ENCODE peak calls at places on chromosomes 3 and 15, in five cellular contexts. S, U, A, T and D are unnamed samples.

GRCh38 chr3:121914081-121914998 is 20.1 kb downstream of the SLC15A2 start:
- DNase-seq in T (no peak), A (no peak), S (no peak), U (no peak), D (peak; percentile 38)

GRCh38 chr15:74400915-74401757 is 32.6 kb downstream of the SEMA7A start:
- DNase-seq in A (no peak), S (no peak), T (no peak), U (no peak), D (no peak)

GRCh38 chr3:96865605-96866004 is 51.2 kb downstream of the EPHA6 start:
- DNase-seq in T (no peak), S (no peak), U (no peak), A (no peak), D (no peak)

GRCh38 chr3:88767746-88768145 is 339.7 kb upstream of the EPHA3 start:
- DNase-seq in T (no peak), S (no peak), A (no peak), U (no peak), D (no peak)

GRCh38 chr3:10514407-10515069 is 9.2 kb upstream of the ATP2B2 start:
- DNase-seq in S (no peak), T (no peak), A (no peak), U (no peak), D (no peak)

GRCh38 chr3:187989458-187990153 is 164.4 kb upstream of the LPP start:
- DNase-seq in S (no peak), U (no peak), T (no peak), A (no peak), D (no peak)

GRCh38 chr3:190629088-190629487 is 115.2 kb downstream of the IL1RAP start:
- DNase-seq in T (no peak), U (no peak), A (no peak), S (no peak), D (no peak)

GRCh38 chr15:62845239-62846126 is 197.1 kb upstream of the TPM1 start:
- DNase-seq in T (no peak), U (no peak), A (no peak), S (no peak), D (peak; percentile 29)

GRCh38 chr15:70495988-70496387 is 267.4 kb downstream of the UACA start:
- DNase-seq in U (no peak), T (no peak), A (no peak), S (no peak), D (no peak)

GRCh38 chr15:78752492-78753358 is 58.5 kb downstream of the ADAMTS7 start:
- DNase-seq in U (no peak), T (no peak), A (peak; percentile 25), S (no peak), D (no peak)

GRCh38 chr3:114846779-114847178 is 300.3 kb downstream of the ZBTB20 start:
- DNase-seq in A (no peak), S (no peak), T (no peak), U (no peak), D (no peak)

GRCh38 chr15:73685981-73686380 is 1.8 kb downstream of the CD276 start:
- DNase-seq in S (no peak), A (no peak), U (no peak), T (no peak), D (peak; percentile 19)

GRCh38 chr3:172313671-172314070 is 134.6 kb downstream of the GHSR start:
- DNase-seq in S (no peak), U (no peak), T (no peak), A (no peak), D (no peak)

GRCh38 chr15:87089551-87089950 is 1009.9 kb downstream of the AGBL1 start:
- DNase-seq in S (no peak), A (no peak), T (no peak), U (no peak), D (no peak)

GRCh38 chr3:164479406-164479805 is 598.9 kb downstream of the SI start:
- DNase-seq in S (no peak), T (no peak), U (no peak), A (no peak), D (no peak)

GRCh38 chr3:164479978-164480377 is 598.3 kb downstream of the SI start:
- DNase-seq in U (no peak), T (no peak), S (no peak), A (no peak), D (no peak)

GRCh38 chr3:164476631-164477030 is 601.7 kb downstream of the SI start:
- DNase-seq in A (no peak), S (no peak), T (no peak), U (no peak), D (no peak)

GRCh38 chr3:164477403-164477802 is 600.9 kb downstream of the SI start:
- DNase-seq in S (no peak), A (no peak), T (no peak), U (no peak), D (no peak)

GRCh38 chr3:164478323-164478722 is 600.0 kb downstream of the SI start:
- DNase-seq in A (no peak), U (no peak), T (no peak), S (no peak), D (no peak)
- TF ChIP-seq CTCF in A (no peak), U (no peak), T (no peak), S (no peak), D (no peak)

GRCh38 chr3:84772841-84773240 is 185.9 kb upstream of the CADM2 start:
- DNase-seq in U (no peak), S (no peak), A (no peak), T (no peak), D (peak; percentile 11)
- TF ChIP-seq CTCF in U (no peak), S (no peak), A (no peak), T (no peak), D (peak; percentile 20)

GRCh38 chr3:140686948-140687347 is 9.1 kb downstream of the TRIM42 start:
- DNase-seq in U (no peak), A (no peak), S (no peak), T (no peak), D (no peak)
- TF ChIP-seq CTCF in U (no peak), A (no peak), S (no peak), T (no peak), D (no peak)

GRCh38 chr3:38165722-38166387 is 518 bp downstream of the OXSR1 start:
- DNase-seq in S (no peak), T (peak; percentile 50), A (peak; percentile 76), U (no peak), D (peak; percentile 56)

GRCh38 chr3:38164136-38164965 is 986 bp upstream of the OXSR1 start:
- DNase-seq in U (peak; percentile 32), T (no peak), S (no peak), A (no peak), D (no peak)

GRCh38 chr3:38164966-38165721 is at the start of gene OXSR1:
- DNase-seq in A (peak; percentile 100), U (peak; percentile 98), S (peak; percentile 99), T (peak; percentile 87), D (peak; percentile 100)

GRCh38 chr3:38158472-38158871 is 6.9 kb upstream of the OXSR1 start:
- DNase-seq in U (no peak), T (no peak), A (no peak), S (no peak), D (no peak)

DNA sequence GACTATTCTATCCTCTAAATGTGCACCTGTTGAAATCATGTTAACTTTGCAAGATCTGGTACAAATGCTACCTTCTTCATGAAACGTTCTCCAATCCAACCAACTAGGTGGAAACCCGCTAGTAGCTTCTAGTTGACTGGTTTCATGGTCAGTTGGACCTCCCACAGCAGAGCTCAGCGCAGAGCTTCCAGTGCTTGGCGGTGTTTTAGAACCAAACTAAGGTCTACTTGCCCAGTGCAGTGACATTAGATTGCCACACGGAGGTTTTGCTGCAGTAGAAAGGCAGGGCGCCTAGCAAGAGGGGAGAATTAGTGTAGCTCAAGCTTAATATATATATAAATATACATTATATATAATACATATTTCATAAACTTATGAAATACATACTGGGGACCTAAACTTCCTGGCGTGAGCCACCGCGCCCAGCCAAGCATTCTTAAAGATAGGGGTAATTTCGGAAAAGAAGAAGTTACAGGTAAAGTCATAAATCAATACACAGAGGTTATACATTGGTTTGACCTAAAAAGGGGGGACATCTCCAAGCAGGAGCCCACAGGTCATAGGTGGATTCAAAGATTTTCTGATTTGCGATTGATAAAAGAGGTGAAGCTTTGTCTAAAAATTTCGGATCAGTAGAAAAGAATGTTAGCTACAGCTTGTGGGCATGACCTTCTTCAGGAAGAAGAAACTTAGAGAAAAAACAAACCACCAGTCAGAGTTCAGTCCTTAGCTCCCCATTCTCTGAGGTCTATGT is 2.0 kb upstream of the OXSR1 start:
- DNase-seq in T (no peak), U (peak; percentile 19), A (no peak), S (no peak), D (no peak)
- TF ChIP-seq CTCF in T (peak; percentile 26), U (peak; percentile 30), A (no peak), S (no peak), D (peak; percentile 38)

GRCh38 chr3:17546500-17546899 is 195.9 kb downstream of the TBC1D5 start:
- DNase-seq in U (no peak), S (no peak), A (no peak), T (no peak), D (no peak)

GRCh38 chr3:17539436-17539835 is 203.0 kb downstream of the TBC1D5 start:
- DNase-seq in T (no peak), A (no peak), U (no peak), S (no peak), D (no peak)

GRCh38 chr3:17550624-17551023 is 191.8 kb downstream of the TBC1D5 start:
- DNase-seq in S (no peak), T (no peak), A (no peak), U (no peak), D (no peak)

GRCh38 chr3:17544632-17545031 is 197.8 kb downstream of the TBC1D5 start:
- DNase-seq in S (no peak), U (no peak), A (no peak), T (no peak), D (peak; percentile 41)
- TF ChIP-seq CTCF in S (peak; percentile 21), U (no peak), A (no peak), T (no peak), D (peak; percentile 58)

GRCh38 chr3:8724108-8724752 is 9.4 kb upstream of the CAV3 start:
- DNase-seq in S (no peak), U (no peak), T (no peak), A (no peak), D (no peak)
- TF ChIP-seq CTCF in S (no peak), U (no peak), T (no peak), A (no peak), D (no peak)

DNA sequence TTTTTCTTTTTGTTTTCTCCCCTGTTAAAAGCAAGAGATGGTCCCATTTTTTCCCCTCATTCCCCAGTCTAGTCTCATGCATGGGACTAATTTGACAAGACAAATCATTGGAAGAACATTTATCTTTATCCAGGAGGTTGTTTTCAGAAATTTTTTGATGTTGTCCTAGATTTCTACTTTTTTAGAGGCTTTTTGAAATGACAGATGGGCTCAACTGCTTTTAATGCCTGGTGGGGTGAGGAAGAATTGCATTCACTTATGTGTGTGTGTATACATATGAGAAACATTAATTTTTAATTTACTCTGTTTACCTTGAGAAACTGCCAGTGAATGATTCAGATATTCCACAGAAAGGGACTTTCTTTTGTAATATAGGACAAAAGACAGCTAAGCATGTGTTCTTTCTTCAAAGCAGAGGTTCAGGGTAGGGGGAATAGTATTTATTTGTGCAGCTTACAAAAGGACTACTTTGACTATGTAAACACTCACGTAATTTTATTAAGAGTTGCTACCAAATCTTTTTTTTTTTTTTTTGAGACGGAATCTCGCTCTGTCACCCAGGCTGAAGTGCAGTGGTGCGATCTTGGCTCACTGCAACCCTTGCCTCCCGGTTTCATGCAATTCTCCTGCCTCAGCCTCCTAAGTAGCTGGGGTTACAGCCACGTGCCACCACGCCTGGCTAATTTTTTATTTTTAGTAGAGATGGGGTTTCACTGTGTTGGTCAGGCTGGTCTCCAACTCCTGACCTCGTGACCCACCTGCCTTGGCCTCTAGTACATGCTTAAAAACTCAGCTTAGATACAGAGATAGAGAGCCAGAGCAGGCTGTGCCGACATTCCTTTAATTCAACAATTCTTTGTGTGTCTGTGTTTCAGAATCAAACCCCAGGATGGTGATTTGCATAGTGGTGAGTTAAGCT is 130.1 kb upstream of the RARB start:
- DNase-seq in T (no peak), S (peak; percentile 14), A (no peak), U (peak; percentile 25), D (peak; percentile 67)
- TF ChIP-seq CTCF in T (no peak), S (no peak), A (no peak), U (no peak), D (peak; percentile 19)